ENCODE peak calls at places on chromosomes 13 and 19, in eight cellular contexts. One of them, this sample, is unnamed.

GRCh38 chr19:41936416-41936850 is 8.2 kb upstream of the ERFL start:
- DNase-seq in M059J: peak
- DNase-seq in AG10803: peak
- DNase-seq in hippocampal formation: no peak
- DNase-seq in NCI-H774: no peak
- DNase-seq in CD8-positive, alpha-beta T cell: peak
- DNase-seq in anterior cingulate cortex: no peak
- DNase-seq in lower lobe of right lung: no peak
- DNase-seq in this sample: peak

GRCh38 chr13:23081901-23082300 is 98.9 kb upstream of the SGCG start:
- DNase-seq in lower lobe of right lung: no peak
- DNase-seq in NCI-H774: no peak
- DNase-seq in AG10803: no peak
- DNase-seq in anterior cingulate cortex: peak
- DNase-seq in M059J: no peak
- DNase-seq in hippocampal formation: no peak
- DNase-seq in CD8-positive, alpha-beta T cell: no peak
- DNase-seq in this sample: no peak

GRCh38 chr19:12202250-12202649 is 39.4 kb downstream of the ZNF136 start:
- DNase-seq in M059J: no peak
- DNase-seq in anterior cingulate cortex: no peak
- DNase-seq in hippocampal formation: no peak
- DNase-seq in lower lobe of right lung: peak
- DNase-seq in NCI-H774: no peak
- DNase-seq in AG10803: no peak
- DNase-seq in CD8-positive, alpha-beta T cell: peak
- DNase-seq in this sample: peak

GRCh38 chr13:35552172-35552844 is 75.8 kb upstream of the MAB21L1 start:
- DNase-seq in M059J: no peak
- DNase-seq in anterior cingulate cortex: no peak
- DNase-seq in NCI-H774: no peak
- DNase-seq in AG10803: peak
- DNase-seq in lower lobe of right lung: no peak
- DNase-seq in CD8-positive, alpha-beta T cell: no peak
- DNase-seq in hippocampal formation: no peak
- DNase-seq in this sample: no peak

GRCh38 chr13:114005206-114005720 is 31.4 kb upstream of the C13orf46 start:
- DNase-seq in CD8-positive, alpha-beta T cell: no peak
- DNase-seq in lower lobe of right lung: no peak
- DNase-seq in M059J: no peak
- DNase-seq in AG10803: no peak
- DNase-seq in anterior cingulate cortex: no peak
- DNase-seq in hippocampal formation: no peak
- DNase-seq in NCI-H774: no peak
- DNase-seq in this sample: no peak

GRCh38 chr19:17420267-17420924 is 549 bp downstream of the MVB12A start:
- DNase-seq in M059J: peak
- DNase-seq in anterior cingulate cortex: peak
- DNase-seq in hippocampal formation: no peak
- DNase-seq in CD8-positive, alpha-beta T cell: no peak
- DNase-seq in NCI-H774: no peak
- DNase-seq in AG10803: no peak
- DNase-seq in lower lobe of right lung: peak
- DNase-seq in this sample: peak

GRCh38 chr13:46170687-46171086 is 11.3 kb downstream of the LCP1 start:
- DNase-seq in anterior cingulate cortex: peak
- DNase-seq in NCI-H774: no peak
- DNase-seq in M059J: no peak
- DNase-seq in CD8-positive, alpha-beta T cell: peak
- DNase-seq in hippocampal formation: no peak
- DNase-seq in AG10803: no peak
- DNase-seq in lower lobe of right lung: no peak
- DNase-seq in this sample: no peak

GRCh38 chr19:29806098-29806866 is 5.5 kb upstream of the CCNE1 start:
- DNase-seq in anterior cingulate cortex: no peak
- DNase-seq in NCI-H774: no peak
- DNase-seq in hippocampal formation: no peak
- DNase-seq in M059J: no peak
- DNase-seq in AG10803: peak
- DNase-seq in CD8-positive, alpha-beta T cell: no peak
- DNase-seq in lower lobe of right lung: peak
- DNase-seq in this sample: peak

GRCh38 chr13:22082030-22082429 is 411.2 kb downstream of the FGF9 start:
- DNase-seq in AG10803: no peak
- DNase-seq in CD8-positive, alpha-beta T cell: no peak
- DNase-seq in hippocampal formation: no peak
- DNase-seq in anterior cingulate cortex: no peak
- DNase-seq in M059J: no peak
- DNase-seq in NCI-H774: no peak
- DNase-seq in lower lobe of right lung: no peak
- DNase-seq in this sample: no peak

GRCh38 chr13:48944221-48944620 is 31.5 kb upstream of the FNDC3A start:
- DNase-seq in AG10803: no peak
- DNase-seq in lower lobe of right lung: no peak
- DNase-seq in M059J: no peak
- DNase-seq in NCI-H774: no peak
- DNase-seq in hippocampal formation: no peak
- DNase-seq in anterior cingulate cortex: no peak
- DNase-seq in CD8-positive, alpha-beta T cell: no peak
- DNase-seq in this sample: no peak

GRCh38 chr13:44747179-44747578 is 171.0 kb upstream of the TSC22D1 start:
- DNase-seq in AG10803: peak
- DNase-seq in CD8-positive, alpha-beta T cell: no peak
- DNase-seq in NCI-H774: no peak
- DNase-seq in lower lobe of right lung: no peak
- DNase-seq in anterior cingulate cortex: no peak
- DNase-seq in hippocampal formation: no peak
- DNase-seq in M059J: no peak
- DNase-seq in this sample: no peak

GRCh38 chr13:40116008-40116407 is 460.5 kb downstream of the COG6 start:
- DNase-seq in NCI-H774: no peak
- DNase-seq in lower lobe of right lung: no peak
- DNase-seq in hippocampal formation: no peak
- DNase-seq in CD8-positive, alpha-beta T cell: peak
- DNase-seq in anterior cingulate cortex: no peak
- DNase-seq in AG10803: peak
- DNase-seq in M059J: peak
- DNase-seq in this sample: peak

GRCh38 chr13:89969996-89970709 is 1377.3 kb upstream of the MIR17HG start:
- DNase-seq in anterior cingulate cortex: no peak
- DNase-seq in AG10803: peak
- DNase-seq in lower lobe of right lung: no peak
- DNase-seq in CD8-positive, alpha-beta T cell: no peak
- DNase-seq in hippocampal formation: no peak
- DNase-seq in M059J: peak
- DNase-seq in NCI-H774: no peak
- DNase-seq in this sample: no peak

GRCh38 chr13:89076622-89077021 is 1405.5 kb downstream of the SLITRK5 start:
- DNase-seq in M059J: no peak
- DNase-seq in CD8-positive, alpha-beta T cell: no peak
- DNase-seq in AG10803: no peak
- DNase-seq in anterior cingulate cortex: no peak
- DNase-seq in NCI-H774: no peak
- DNase-seq in hippocampal formation: no peak
- DNase-seq in lower lobe of right lung: no peak
- DNase-seq in this sample: no peak

GRCh38 chr13:24087611-24088235 is 72.8 kb upstream of the SPATA13 start:
- DNase-seq in AG10803: no peak
- DNase-seq in M059J: no peak
- DNase-seq in anterior cingulate cortex: no peak
- DNase-seq in hippocampal formation: no peak
- DNase-seq in CD8-positive, alpha-beta T cell: no peak
- DNase-seq in lower lobe of right lung: no peak
- DNase-seq in NCI-H774: no peak
- DNase-seq in this sample: no peak

GRCh38 chr19:36215276-36216171 is 618 bp downstream of the ZNF146 start:
- DNase-seq in NCI-H774: no peak
- DNase-seq in M059J: no peak
- DNase-seq in hippocampal formation: peak
- DNase-seq in CD8-positive, alpha-beta T cell: no peak
- DNase-seq in anterior cingulate cortex: no peak
- DNase-seq in AG10803: peak
- DNase-seq in lower lobe of right lung: no peak
- DNase-seq in this sample: peak